ENCODE peak calls at places on chromosomes 5 and 9, in ten cellular contexts. E is H54, W is GM12891, Q is upper lobe of left lung, I is lower leg skin, D is uterus, P is A549, X is breast epithelium, Z is gastrocnemius medialis, J is prostate gland. O is an unnamed sample.

GRCh38 chr5:132437604-132438275 is 52.8 kb downstream of the IRF1 start:
- DNase-seq in E (no peak), W (peak), Q (no peak), I (peak), D (peak), P (peak), X (no peak), Z (peak), J (no peak), O (peak)

GRCh38 chr5:42991477-42992034 is 48.6 kb downstream of the ANXA2R start:
- DNase-seq in E (no peak), W (peak), Q (no peak), I (no peak), D (no peak), P (no peak), X (no peak), Z (no peak), J (no peak), O (no peak)

GRCh38 chr9:26308328-26308727 is 584.3 kb downstream of the CAAP1 start:
- DNase-seq in E (no peak), W (no peak), Q (no peak), I (no peak), D (no peak), P (no peak), X (no peak), Z (no peak), J (no peak), O (no peak)

GRCh38 chr9:124505006-124505900 is 1.9 kb downstream of the NR5A1 start:
- DNase-seq in E (no peak), W (peak), Q (peak), I (no peak), D (no peak), P (no peak), X (no peak), Z (no peak), J (no peak), O (peak)

GRCh38 chr5:60961685-60962084 is 16.7 kb downstream of the NDUFAF2 start:
- DNase-seq in E (no peak), W (no peak), Q (no peak), I (no peak), D (no peak), P (peak), X (no peak), Z (no peak), J (no peak), O (no peak)

GRCh38 chr9:89844535-89844934 is 239.7 kb downstream of the GADD45G start:
- DNase-seq in E (no peak), W (no peak), Q (no peak), I (peak), D (no peak), P (no peak), X (no peak), Z (no peak), J (peak), O (no peak)

GRCh38 chr5:149024477-149024876 is 38.4 kb downstream of the SH3TC2 start:
- DNase-seq in E (no peak), W (no peak), Q (no peak), I (no peak), D (no peak), P (no peak), X (no peak), Z (no peak), J (no peak), O (no peak)

GRCh38 chr5:7881816-7882215 is 12.9 kb downstream of the MTRR start:
- DNase-seq in E (no peak), W (no peak), Q (no peak), I (no peak), D (no peak), P (no peak), X (no peak), Z (no peak), J (no peak), O (no peak)

GRCh38 chr9:90880669-90881068 is 79.0 kb downstream of the SYK start:
- DNase-seq in E (no peak), W (no peak), Q (no peak), I (no peak), D (no peak), P (no peak), X (no peak), Z (no peak), J (no peak), O (no peak)

GRCh38 chr5:172534229-172535169 is 80.2 kb upstream of the SH3PXD2B start:
- DNase-seq in E (no peak), W (no peak), Q (peak), I (peak), D (no peak), P (no peak), X (no peak), Z (no peak), J (no peak), O (peak)

GRCh38 chr5:15026011-15026481 is 154.5 kb upstream of the ANKH start:
- DNase-seq in E (no peak), W (no peak), Q (no peak), I (no peak), D (no peak), P (no peak), X (no peak), Z (no peak), J (no peak), O (no peak)

GRCh38 chr5:95669540-95669939 is 13.3 kb downstream of the SPATA9 start:
- DNase-seq in E (peak), W (no peak), Q (no peak), I (peak), D (peak), P (no peak), X (no peak), Z (peak), J (peak), O (peak)

GRCh38 chr9:26261503-26262330 is 583.5 kb upstream of the TUSC1 start:
- DNase-seq in E (no peak), W (no peak), Q (no peak), I (no peak), D (no peak), P (peak), X (no peak), Z (no peak), J (no peak), O (no peak)

GRCh38 chr9:8895498-8896224 is 1096.1 kb upstream of the DMAC1 start:
- DNase-seq in E (peak), W (no peak), Q (no peak), I (no peak), D (no peak), P (peak), X (no peak), Z (no peak), J (no peak), O (no peak)

GRCh38 chr5:36876389-36876964 is at the start of gene NIPBL:
- DNase-seq in E (peak), W (peak), Q (peak), I (peak), D (peak), P (peak), X (peak), Z (peak), J (peak), O (peak)

GRCh38 chr9:23683021-23683431 is 143.0 kb downstream of the ELAVL2 start:
- DNase-seq in E (no peak), W (no peak), Q (no peak), I (no peak), D (no peak), P (no peak), X (no peak), Z (no peak), J (no peak), O (no peak)

GRCh38 chr5:42555010-42555409 is 131.8 kb downstream of the GHR start:
- DNase-seq in E (no peak), W (no peak), Q (no peak), I (no peak), D (no peak), P (no peak), X (no peak), Z (no peak), J (no peak), O (no peak)

GRCh38 chr9:38276751-38277439 is 115.6 kb upstream of the ALDH1B1 start:
- DNase-seq in E (no peak), W (no peak), Q (no peak), I (no peak), D (no peak), P (no peak), X (no peak), Z (no peak), J (no peak), O (no peak)

GRCh38 chr9:136105398-136106135 is 10.5 kb upstream of the NACC2 start:
- DNase-seq in E (no peak), W (no peak), Q (peak), I (no peak), D (no peak), P (no peak), X (no peak), Z (peak), J (no peak), O (peak)

GRCh38 chr5:80128129-80128528 is 93.0 kb downstream of the THBS4 start:
- DNase-seq in E (no peak), W (no peak), Q (no peak), I (no peak), D (no peak), P (no peak), X (no peak), Z (no peak), J (no peak), O (no peak)

GRCh38 chr5:94620257-94620656 is 1.8 kb downstream of the SLF1 start:
- DNase-seq in E (no peak), W (no peak), Q (no peak), I (no peak), D (no peak), P (no peak), X (no peak), Z (no peak), J (no peak), O (no peak)

GRCh38 chr5:94621763-94622162 is 3.3 kb downstream of the SLF1 start:
- DNase-seq in E (no peak), W (no peak), Q (no peak), I (no peak), D (no peak), P (no peak), X (no peak), Z (no peak), J (no peak), O (no peak)

GRCh38 chr5:94615843-94616242 is 2.6 kb downstream of the KIAA0825 start:
- DNase-seq in E (no peak), W (no peak), Q (no peak), I (no peak), D (no peak), P (no peak), X (no peak), Z (no peak), J (no peak), O (no peak)

GRCh38 chr5:94618029-94618492 is 343 bp downstream of the KIAA0825 start:
- DNase-seq in E (peak), W (peak), Q (peak), I (peak), D (no peak), P (peak), X (no peak), Z (peak), J (peak), O (peak)

GRCh38 chr5:94618493-94619328 is at the start of the genes KIAA0825 and SLF1:
- DNase-seq in E (peak), W (peak), Q (peak), I (peak), D (peak), P (peak), X (peak), Z (peak), J (peak), O (peak)
- TF ChIP-seq POLR2A in E (peak), W (peak), Q (no peak), I (no peak), D (no peak), P (peak), X (no peak), Z (no peak), J (peak), O (no peak)

GRCh38 chr5:10249948-10250803 is at the start of gene CCT5:
- DNase-seq in E (peak), W (peak), Q (peak), I (peak), D (peak), P (peak), X (peak), Z (peak), J (peak), O (peak)
- TF ChIP-seq POLR2A in E (peak), W (peak), Q (peak), I (no peak), D (peak), P (peak), X (no peak), Z (peak), J (peak), O (peak)

DNA sequence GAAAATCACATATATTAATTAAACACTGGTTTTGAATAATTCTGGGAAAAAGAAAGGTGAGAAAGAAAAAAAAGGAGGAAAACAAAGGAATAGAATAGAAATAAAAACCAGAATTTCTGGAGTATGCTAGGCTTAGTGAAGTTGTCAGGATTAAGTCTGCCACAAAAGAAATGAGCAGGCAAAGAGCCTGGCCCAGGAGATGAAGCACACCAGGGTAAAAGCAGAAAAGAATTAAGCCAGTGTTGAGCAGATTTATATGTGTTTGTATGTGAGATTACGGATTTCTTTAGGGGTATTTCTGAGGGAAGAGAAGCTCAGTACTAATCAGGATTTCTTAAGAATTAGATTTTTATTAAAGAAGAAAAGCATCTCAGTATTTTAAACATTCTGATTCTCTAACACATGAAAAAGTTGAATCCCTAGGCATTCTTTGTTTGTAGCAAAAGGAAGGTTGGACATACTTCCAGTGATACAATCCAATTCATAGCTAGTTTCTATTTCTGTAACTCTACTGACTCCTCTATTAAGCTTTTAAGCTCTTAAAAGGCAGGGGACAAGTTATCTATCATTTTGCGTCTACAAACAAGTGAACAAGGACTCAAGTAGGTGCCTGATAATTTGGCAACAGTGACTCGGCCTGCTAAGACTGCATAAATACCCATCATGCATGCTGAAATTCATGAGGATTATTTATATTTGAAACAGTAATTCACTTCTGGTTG is 74.4 kb downstream of the MRPS27 start:
- DNase-seq in E (no peak), W (no peak), Q (no peak), I (no peak), D (no peak), P (no peak), X (no peak), Z (no peak), J (no peak), O (no peak)
- TF ChIP-seq POLR2A in E (no peak), W (no peak), Q (no peak), I (no peak), D (no peak), P (no peak), X (no peak), Z (no peak), J (no peak), O (no peak)

DNA sequence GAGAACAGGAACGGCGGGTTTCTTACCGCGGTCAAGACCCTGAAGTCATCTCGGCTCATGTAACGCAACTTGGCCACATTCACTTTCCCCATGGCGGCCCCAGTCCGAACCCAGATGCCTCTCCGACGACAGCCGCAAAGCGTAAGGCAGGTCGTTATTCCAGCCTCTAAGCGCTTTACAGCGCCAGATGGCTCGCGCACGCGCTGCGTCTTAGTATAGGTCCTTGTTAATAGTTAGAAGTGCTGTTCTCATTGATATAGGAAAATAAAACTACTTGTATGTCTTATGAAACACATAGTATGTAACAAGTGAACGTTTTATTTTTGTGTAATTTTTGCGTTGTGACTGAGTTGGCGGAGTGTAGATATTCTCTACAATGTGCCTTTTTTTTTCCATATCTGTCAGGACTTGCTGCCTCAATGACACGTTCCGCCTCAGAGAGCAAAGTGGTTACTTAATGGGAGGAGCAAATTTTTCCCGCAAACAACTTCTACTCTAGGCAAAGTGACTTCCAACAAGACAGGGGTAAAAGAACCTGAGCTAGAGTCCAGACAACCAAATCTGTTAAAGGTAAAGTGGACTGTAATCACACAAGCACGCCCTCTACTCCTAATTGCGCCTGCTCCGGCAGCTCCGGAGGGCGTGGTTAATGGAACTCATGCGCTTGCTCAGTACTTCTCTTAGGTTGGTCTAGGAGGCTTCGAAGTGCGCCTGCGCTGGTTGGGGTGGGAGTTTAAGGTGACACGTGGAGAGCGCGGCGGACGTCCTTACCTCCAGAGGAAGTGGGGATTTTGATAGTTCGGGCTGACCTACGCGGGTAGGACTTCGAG is at the start of gene RIOK2:
- DNase-seq in E (peak), W (peak), Q (peak), I (peak), D (peak), P (peak), X (peak), Z (peak), J (peak), O (peak)
- TF ChIP-seq POLR2A in E (peak), W (peak), Q (no peak), I (no peak), D (no peak), P (peak), X (no peak), Z (peak), J (peak), O (peak)

GRCh38 chr9:137201205-137201868 is 796 bp upstream of the TPRN start:
- DNase-seq in E (no peak), W (no peak), Q (no peak), I (no peak), D (no peak), P (no peak), X (no peak), Z (no peak), J (no peak), O (no peak)

GRCh38 chr9:137204731-137205125 is 720 bp downstream of the TMEM203 start:
- DNase-seq in E (no peak), W (no peak), Q (peak), I (no peak), D (no peak), P (no peak), X (no peak), Z (no peak), J (no peak), O (no peak)

GRCh38 chr9:137202966-137203365 is 2.4 kb upstream of the TPRN start:
- DNase-seq in E (no peak), W (no peak), Q (no peak), I (no peak), D (no peak), P (no peak), X (no peak), Z (no peak), J (no peak), O (no peak)

GRCh38 chr9:137200311-137201204 is at the start of gene TPRN:
- DNase-seq in E (peak), W (peak), Q (peak), I (peak), D (peak), P (peak), X (peak), Z (peak), J (peak), O (peak)

GRCh38 chr9:137205126-137206069 is at the start of the genes NDOR1 and TMEM203:
- DNase-seq in E (peak), W (peak), Q (peak), I (peak), D (peak), P (peak), X (peak), Z (peak), J (peak), O (peak)
- TF ChIP-seq POLR2A in E (peak), W (peak), Q (peak), I (no peak), D (peak), P (peak), X (peak), Z (peak), J (peak), O (peak)

DNA sequence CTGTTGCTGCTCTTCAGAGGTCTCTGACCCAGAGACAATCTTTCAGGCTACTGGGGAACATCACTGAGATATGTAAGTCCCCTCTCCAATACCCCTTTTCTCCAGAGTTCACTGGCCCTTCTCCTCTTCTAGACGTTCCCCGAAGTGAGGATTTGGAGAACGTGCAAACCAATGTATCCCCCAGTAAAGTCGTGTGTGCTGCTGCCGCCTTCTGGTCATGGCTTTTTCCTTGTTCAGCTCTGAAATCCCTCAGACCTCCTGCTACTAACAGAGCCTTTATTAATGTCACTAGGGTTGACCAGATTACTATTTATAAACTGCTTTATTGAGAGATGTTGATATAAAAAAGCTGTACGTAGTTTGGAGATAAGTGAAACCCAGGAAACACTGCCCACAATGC is 1028.6 kb downstream of the CDH9 start:
- DNase-seq in E (no peak), W (no peak), Q (no peak), I (no peak), D (no peak), P (peak), X (no peak), Z (no peak), J (no peak), O (no peak)
- TF ChIP-seq POLR2A in E (no peak), W (no peak), Q (no peak), I (no peak), D (no peak), P (no peak), X (no peak), Z (no peak), J (no peak), O (no peak)

O was measured in heart left ventricle.